ENCODE peak calls at places on chromosome 2, in ten cellular contexts. S, A, D, M, X, V, T, G, I and O are unnamed samples.

GRCh38 chr2:54957321-54957999 is 92.8 kb downstream of the RTN4 start:
- DNase-seq in D (peak), V (no peak), I (no peak), G (no peak), M (no peak), A (no peak), X (no peak), T (no peak), S (no peak), O (no peak)

GRCh38 chr2:167785606-167786005 is 461.8 kb downstream of the STK39 start:
- DNase-seq in S (no peak), V (no peak), D (no peak), M (no peak), G (no peak), X (no peak), A (no peak), I (no peak), T (no peak), O (no peak)

GRCh38 chr2:6932833-6933232 is 15.6 kb downstream of the RNF144A start:
- DNase-seq in D (no peak), V (no peak), A (no peak), M (no peak), S (no peak), I (no peak), G (no peak), X (no peak), T (no peak), O (no peak)

GRCh38 chr2:120890566-120891360 is 155.1 kb downstream of the GLI2 start:
- DNase-seq in D (no peak), S (no peak), T (no peak), M (no peak), X (no peak), A (no peak), I (no peak), G (no peak), V (no peak), O (no peak)

GRCh38 chr2:157662401-157662800 is 33.7 kb upstream of the ACVR1C start:
- DNase-seq in S (no peak), A (no peak), I (no peak), G (no peak), X (no peak), V (no peak), M (no peak), D (no peak), T (no peak), O (no peak)

GRCh38 chr2:235032466-235032865 is 80.6 kb downstream of the SH3BP4 start:
- DNase-seq in T (no peak), V (no peak), A (no peak), I (no peak), S (no peak), M (no peak), D (no peak), G (no peak), X (no peak), O (no peak)

GRCh38 chr2:26033270-26033768 is 565 bp upstream of the RAB10 start:
- DNase-seq in M (peak), V (peak), G (peak), A (peak), D (peak), I (no peak), T (no peak), S (no peak), X (no peak), O (peak)

GRCh38 chr2:35251156-35251555 is 1104.4 kb upstream of the CRIM1 start:
- DNase-seq in I (no peak), M (no peak), V (no peak), D (no peak), S (no peak), A (no peak), G (no peak), X (no peak), T (no peak), O (no peak)

GRCh38 chr2:24493713-24494112 is 2.7 kb downstream of the NCOA1 start:
- DNase-seq in X (no peak), S (no peak), T (no peak), D (no peak), A (no peak), I (peak), V (no peak), M (no peak), G (no peak), O (no peak)

GRCh38 chr2:10097352-10098148 is 17.3 kb upstream of the CYS1 start:
- DNase-seq in V (peak), D (peak), M (no peak), X (no peak), T (peak), G (no peak), I (no peak), S (no peak), A (peak), O (peak)

GRCh38 chr2:751474-751873 is 74.3 kb upstream of the TMEM18 start:
- DNase-seq in T (no peak), A (no peak), V (no peak), X (no peak), S (no peak), M (no peak), D (no peak), G (no peak), I (no peak), O (no peak)

GRCh38 chr2:202035089-202035940 is 1.7 kb downstream of the FZD7 start:
- DNase-seq in V (peak), A (no peak), D (no peak), M (peak), T (no peak), I (no peak), X (peak), S (no peak), G (no peak), O (no peak)

GRCh38 chr2:43169987-43170732 is 56.2 kb downstream of the ZFP36L2 start:
- DNase-seq in M (no peak), X (peak), G (no peak), S (no peak), T (peak), V (no peak), I (no peak), A (peak), D (peak), O (no peak)

GRCh38 chr2:123518387-123518786 is 506.7 kb upstream of the CNTNAP5 start:
- DNase-seq in M (no peak), S (no peak), X (no peak), D (no peak), I (no peak), A (no peak), T (no peak), G (no peak), V (no peak), O (no peak)

GRCh38 chr2:4674007-4674406 is 970.6 kb downstream of the DCDC2C start:
- DNase-seq in A (peak), D (no peak), X (peak), I (no peak), V (no peak), G (no peak), M (no peak), T (no peak), S (no peak), O (no peak)

GRCh38 chr2:213958086-213958485 is 452.8 kb upstream of the VWC2L start:
- DNase-seq in S (no peak), M (no peak), I (no peak), G (no peak), D (no peak), A (no peak), T (no peak), X (no peak), V (no peak), O (no peak)

GRCh38 chr2:166138144-166138543 is 10.3 kb upstream of the SCN1A start:
- DNase-seq in M (no peak), G (no peak), A (no peak), X (no peak), V (no peak), T (no peak), S (no peak), I (no peak), D (no peak), O (no peak)

GRCh38 chr2:231398585-231398984 is 3.1 kb downstream of the B3GNT7 start:
- DNase-seq in V (no peak), X (no peak), D (no peak), I (no peak), T (no peak), G (no peak), A (no peak), M (no peak), S (no peak), O (no peak)